ENCODE peak calls at places on chromosomes 12 and 14, in six cellular contexts. G, D, U, C, R and P are unnamed samples.

GRCh38 chr12:19411234-19412221 is 27.8 kb upstream of the AEBP2 start:
- DNase-seq in D (no peak), U (no peak), R (no peak), G (no peak), C (no peak), P (no peak)

GRCh38 chr12:3035815-3036702 is 41.1 kb upstream of the TSPAN9 start:
- DNase-seq in U (no peak), C (no peak), R (peak), D (no peak), G (peak), P (no peak)

GRCh38 chr12:4202918-4203317 is 70.6 kb upstream of the CCND2 start:
- DNase-seq in C (no peak), G (no peak), R (no peak), U (no peak), D (peak), P (no peak)

GRCh38 chr12:45014396-45014795 is 36.5 kb downstream of the DBX2 start:
- DNase-seq in G (no peak), R (no peak), D (no peak), C (no peak), U (no peak), P (no peak)

GRCh38 chr12:51886021-51886710 is 1.7 kb upstream of the ANKRD33 start:
- DNase-seq in D (no peak), C (peak), U (no peak), R (peak), G (peak), P (peak)

GRCh38 chr12:12214635-12215131 is 52.2 kb downstream of the LRP6 start:
- DNase-seq in D (no peak), G (no peak), U (no peak), C (no peak), R (peak), P (peak)

GRCh38 chr14:91484186-91484585 is 25.9 kb downstream of the PPP4R3A start:
- DNase-seq in U (no peak), D (no peak), G (no peak), R (no peak), C (no peak), P (no peak)

GRCh38 chr12:24488091-24488596 is 460.8 kb downstream of the BCAT1 start:
- DNase-seq in R (no peak), C (no peak), U (no peak), G (no peak), D (no peak), P (peak)

GRCh38 chr12:47742253-47742825 is 16.3 kb downstream of the RAPGEF3 start:
- DNase-seq in G (peak), U (peak), D (no peak), R (peak), C (peak), P (no peak)

GRCh38 chr12:122830517-122831214 is 4.6 kb upstream of the HIP1R start:
- DNase-seq in G (peak), C (no peak), R (peak), U (no peak), D (no peak), P (peak)

GRCh38 chr14:105069887-105070759 is 4.9 kb upstream of the GPR132 start:
- DNase-seq in G (no peak), D (no peak), U (no peak), R (peak), C (peak), P (peak)

GRCh38 chr14:90656986-90657385 is 159.2 kb downstream of the TTC7B start:
- DNase-seq in G (no peak), U (no peak), C (no peak), R (no peak), D (no peak), P (no peak)

GRCh38 chr14:67532998-67533753 is at the start of gene PLEKHH1:
- DNase-seq in D (peak), C (peak), U (peak), R (peak), G (peak), P (peak)

GRCh38 chr12:88516811-88517210 is 63.5 kb downstream of the KITLG start:
- DNase-seq in R (no peak), D (no peak), G (no peak), U (no peak), C (no peak), P (no peak)

GRCh38 chr14:98404811-98405210 is 867.2 kb downstream of the BCL11B start:
- DNase-seq in D (no peak), G (no peak), C (no peak), U (peak), R (no peak), P (no peak)

GRCh38 chr14:101198398-101199027 is 295.0 kb upstream of the RTL1 start:
- DNase-seq in U (no peak), D (peak), C (peak), R (no peak), G (no peak), P (no peak)